ENCODE peak calls at places on chromosome 6, in four cellular contexts. One of them, this sample, is unnamed.

GRCh38 chr6:56713285-56713684 is 70.6 kb upstream of the DST start:
- DNase-seq in osteoblast: peak
- DNase-seq in upper lobe of right lung: no peak
- DNase-seq in effector memory CD4-positive, alpha-beta T cell: no peak
- DNase-seq in this sample: no peak

GRCh38 chr6:6927437-6928361 is 180.1 kb upstream of the RREB1 start:
- DNase-seq in osteoblast: no peak
- DNase-seq in upper lobe of right lung: peak
- DNase-seq in effector memory CD4-positive, alpha-beta T cell: no peak
- DNase-seq in this sample: no peak

GRCh38 chr6:145823322-145823944 is 8.8 kb upstream of the FBXO30 start:
- DNase-seq in osteoblast: no peak
- DNase-seq in upper lobe of right lung: no peak
- DNase-seq in effector memory CD4-positive, alpha-beta T cell: no peak
- DNase-seq in this sample: no peak

GRCh38 chr6:140546640-140547039 is 1172.2 kb upstream of the CITED2 start:
- DNase-seq in osteoblast: no peak
- DNase-seq in upper lobe of right lung: no peak
- DNase-seq in effector memory CD4-positive, alpha-beta T cell: no peak
- DNase-seq in this sample: no peak

GRCh38 chr6:126919947-126920346 is 198.5 kb upstream of the RSPO3 start:
- DNase-seq in osteoblast: peak
- DNase-seq in upper lobe of right lung: no peak
- DNase-seq in effector memory CD4-positive, alpha-beta T cell: no peak
- DNase-seq in this sample: no peak

GRCh38 chr6:147065786-147066185 is 138.4 kb upstream of the STXBP5 start:
- DNase-seq in osteoblast: no peak
- DNase-seq in upper lobe of right lung: no peak
- DNase-seq in effector memory CD4-positive, alpha-beta T cell: no peak
- DNase-seq in this sample: no peak

GRCh38 chr6:140494321-140495085 is 1120.1 kb upstream of the CITED2 start:
- DNase-seq in osteoblast: peak
- DNase-seq in upper lobe of right lung: no peak
- DNase-seq in effector memory CD4-positive, alpha-beta T cell: no peak
- DNase-seq in this sample: no peak

GRCh38 chr6:80435457-80435856 is 329.0 kb downstream of the BCKDHB start:
- DNase-seq in osteoblast: no peak
- DNase-seq in upper lobe of right lung: no peak
- DNase-seq in effector memory CD4-positive, alpha-beta T cell: no peak
- DNase-seq in this sample: no peak

GRCh38 chr6:143674466-143675114 is 3.2 kb upstream of the PHACTR2 start:
- DNase-seq in osteoblast: no peak
- DNase-seq in upper lobe of right lung: no peak
- DNase-seq in effector memory CD4-positive, alpha-beta T cell: no peak
- DNase-seq in this sample: no peak

GRCh38 chr6:142518126-142518525 is 216.3 kb downstream of the ADGRG6 start:
- DNase-seq in osteoblast: no peak
- DNase-seq in upper lobe of right lung: no peak
- DNase-seq in effector memory CD4-positive, alpha-beta T cell: no peak
- DNase-seq in this sample: no peak

GRCh38 chr6:170050591-170051041 is 240.3 kb downstream of the DLL1 start:
- DNase-seq in osteoblast: peak
- DNase-seq in upper lobe of right lung: peak
- DNase-seq in effector memory CD4-positive, alpha-beta T cell: no peak
- DNase-seq in this sample: peak

GRCh38 chr6:12222405-12223366 is 67.5 kb upstream of the EDN1 start:
- DNase-seq in osteoblast: no peak
- DNase-seq in upper lobe of right lung: no peak
- DNase-seq in effector memory CD4-positive, alpha-beta T cell: no peak
- DNase-seq in this sample: no peak

GRCh38 chr6:25613415-25613814 is 38.6 kb upstream of the SCGN start:
- DNase-seq in osteoblast: no peak
- DNase-seq in upper lobe of right lung: no peak
- DNase-seq in effector memory CD4-positive, alpha-beta T cell: no peak
- DNase-seq in this sample: no peak

GRCh38 chr6:167769408-167770190 is 57.1 kb upstream of the AFDN start:
- DNase-seq in osteoblast: peak
- DNase-seq in upper lobe of right lung: peak
- DNase-seq in effector memory CD4-positive, alpha-beta T cell: no peak
- DNase-seq in this sample: no peak

GRCh38 chr6:113530769-113531168 is 326.4 kb upstream of the MARCKS start:
- DNase-seq in osteoblast: peak
- DNase-seq in upper lobe of right lung: no peak
- DNase-seq in effector memory CD4-positive, alpha-beta T cell: no peak
- DNase-seq in this sample: no peak

GRCh38 chr6:63677282-63677681 is 41.7 kb downstream of the PHF3 start:
- DNase-seq in osteoblast: no peak
- DNase-seq in upper lobe of right lung: no peak
- DNase-seq in effector memory CD4-positive, alpha-beta T cell: no peak
- DNase-seq in this sample: no peak

GRCh38 chr6:45350186-45350585 is 22.1 kb downstream of the RUNX2 start:
- DNase-seq in osteoblast: no peak
- DNase-seq in upper lobe of right lung: no peak
- DNase-seq in effector memory CD4-positive, alpha-beta T cell: no peak
- DNase-seq in this sample: no peak

GRCh38 chr6:43687079-43687436 is 533 bp downstream of the MRPS18A start:
- DNase-seq in osteoblast: peak
- DNase-seq in upper lobe of right lung: no peak
- DNase-seq in effector memory CD4-positive, alpha-beta T cell: no peak
- DNase-seq in this sample: no peak

GRCh38 chr6:149160943-149161342 is 156.6 kb upstream of the TAB2 start:
- DNase-seq in osteoblast: no peak
- DNase-seq in upper lobe of right lung: no peak
- DNase-seq in effector memory CD4-positive, alpha-beta T cell: no peak
- DNase-seq in this sample: no peak

GRCh38 chr6:11493979-11494378 is 43.6 kb upstream of the TMEM170B start:
- DNase-seq in osteoblast: peak
- DNase-seq in upper lobe of right lung: no peak
- DNase-seq in effector memory CD4-positive, alpha-beta T cell: no peak
- DNase-seq in this sample: no peak

GRCh38 chr6:56102216-56102615 is 145.2 kb downstream of the COL21A1 start:
- DNase-seq in osteoblast: no peak
- DNase-seq in upper lobe of right lung: no peak
- DNase-seq in effector memory CD4-positive, alpha-beta T cell: no peak
- DNase-seq in this sample: no peak

DNA sequence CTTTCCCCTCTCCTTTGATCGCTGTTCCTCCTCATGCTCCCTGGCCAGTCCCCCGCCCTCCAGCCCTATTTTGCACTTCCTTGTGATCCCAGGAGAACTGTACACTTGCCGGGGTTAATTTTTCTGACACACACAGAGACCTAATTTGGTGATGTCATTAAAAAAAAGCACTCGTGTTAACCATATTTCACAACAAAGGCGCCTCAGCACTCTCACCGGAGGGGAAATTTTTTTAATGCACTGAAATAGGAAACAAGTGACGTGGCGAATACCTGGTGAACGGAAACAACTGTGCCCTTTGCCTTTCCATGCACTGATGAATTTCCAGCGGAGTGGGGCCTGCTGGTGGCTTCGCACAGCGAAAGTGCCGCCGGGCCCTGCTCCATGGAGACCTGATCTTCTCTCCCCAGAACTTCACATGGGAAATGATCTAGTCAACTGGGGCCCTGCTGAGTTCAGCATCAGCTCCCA is 53.9 kb upstream of the TAGAP start:
- DNase-seq in osteoblast: no peak
- DNase-seq in upper lobe of right lung: no peak
- DNase-seq in effector memory CD4-positive, alpha-beta T cell: peak
- DNase-seq in this sample: peak
- H3K27ac ChIP-seq in osteoblast: no peak
- H3K27ac ChIP-seq in upper lobe of right lung: peak
- H3K27ac ChIP-seq in effector memory CD4-positive, alpha-beta T cell: peak
- H3K27ac ChIP-seq in this sample: no peak

DNA sequence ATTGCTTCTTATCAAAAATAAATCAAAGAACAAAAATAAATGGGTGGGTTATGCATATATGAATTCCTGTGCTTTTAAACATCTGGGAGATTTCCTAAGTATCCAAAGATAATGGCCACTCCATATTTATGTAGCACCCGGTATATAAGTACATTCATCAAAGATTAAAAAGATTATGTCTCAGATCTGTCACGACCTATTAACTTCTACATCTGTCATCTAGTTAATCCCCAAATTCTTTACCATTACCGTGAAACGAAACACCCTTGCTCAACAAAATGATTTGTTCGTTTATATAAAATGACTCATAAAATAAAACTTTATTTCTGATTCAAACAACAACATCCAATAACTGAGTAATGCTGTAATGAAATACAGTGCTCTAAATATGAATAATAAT is 64.8 kb upstream of the FOXQ1 start:
- DNase-seq in osteoblast: no peak
- DNase-seq in upper lobe of right lung: no peak
- DNase-seq in effector memory CD4-positive, alpha-beta T cell: no peak
- DNase-seq in this sample: no peak
- H3K27ac ChIP-seq in osteoblast: no peak
- H3K27ac ChIP-seq in upper lobe of right lung: no peak
- H3K27ac ChIP-seq in effector memory CD4-positive, alpha-beta T cell: no peak
- H3K27ac ChIP-seq in this sample: no peak

DNA sequence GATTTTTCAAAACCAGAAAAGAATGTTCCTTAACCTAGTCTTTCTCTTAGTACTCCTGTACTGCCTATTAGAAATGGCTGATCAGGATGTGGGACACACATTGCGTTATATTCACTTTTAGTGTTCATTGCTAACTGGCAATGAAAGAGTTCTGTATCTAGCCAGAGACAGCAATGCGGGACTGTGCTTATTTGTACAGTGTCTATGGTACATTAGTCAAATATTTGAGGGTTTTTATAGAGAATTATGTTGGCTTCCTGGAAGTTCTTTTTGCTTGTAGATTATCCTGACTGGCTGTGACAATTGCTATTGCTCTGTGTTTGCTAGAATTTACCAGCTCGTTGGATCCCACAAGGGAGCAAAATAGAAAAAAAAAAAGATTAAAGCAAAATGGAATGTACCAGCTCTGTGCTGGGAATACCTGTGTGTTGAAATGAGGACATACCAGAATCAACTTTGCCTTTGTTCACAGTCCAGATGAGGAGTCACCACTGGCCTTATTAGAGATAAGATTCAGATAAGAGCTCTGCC is 22.4 kb upstream of the IFNGR1 start:
- DNase-seq in osteoblast: peak
- DNase-seq in upper lobe of right lung: no peak
- DNase-seq in effector memory CD4-positive, alpha-beta T cell: no peak
- DNase-seq in this sample: no peak
- H3K27ac ChIP-seq in osteoblast: peak
- H3K27ac ChIP-seq in upper lobe of right lung: no peak
- H3K27ac ChIP-seq in effector memory CD4-positive, alpha-beta T cell: no peak
- H3K27ac ChIP-seq in this sample: no peak

DNA sequence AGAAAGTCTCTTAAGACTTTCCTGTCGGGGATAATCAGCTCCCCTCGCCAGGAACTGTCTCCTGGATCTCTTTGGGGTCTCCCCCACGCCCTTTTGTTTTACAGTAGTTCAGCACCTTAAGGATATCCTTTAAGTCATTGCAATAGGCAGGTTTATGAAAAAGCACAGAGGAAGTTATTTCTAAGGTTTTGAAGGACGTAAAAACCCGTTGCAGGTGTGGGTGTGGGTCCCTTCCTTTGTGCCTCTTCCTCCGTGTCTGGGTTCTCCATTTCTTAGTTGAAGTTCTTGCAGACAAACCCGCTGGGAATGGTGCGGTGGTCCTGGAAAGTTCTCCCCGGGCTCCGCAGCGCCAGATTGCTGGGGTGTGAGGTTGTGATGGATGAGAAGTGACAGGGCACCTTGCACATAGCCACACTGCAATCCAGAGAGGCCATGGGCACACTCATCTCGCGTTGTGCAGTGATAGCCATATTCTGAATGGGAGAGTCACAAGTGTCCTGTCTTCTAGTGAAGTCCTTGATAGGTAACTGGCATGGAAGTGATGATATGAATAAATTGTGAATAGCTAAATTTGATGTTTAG is 65.2 kb downstream of the GTF2H5 start:
- DNase-seq in osteoblast: no peak
- DNase-seq in upper lobe of right lung: no peak
- DNase-seq in effector memory CD4-positive, alpha-beta T cell: no peak
- DNase-seq in this sample: no peak
- H3K27ac ChIP-seq in osteoblast: peak
- H3K27ac ChIP-seq in upper lobe of right lung: peak
- H3K27ac ChIP-seq in effector memory CD4-positive, alpha-beta T cell: peak
- H3K27ac ChIP-seq in this sample: no peak

GRCh38 chr6:100463685-100464161 is 998 bp downstream of the SIM1 start:
- DNase-seq in osteoblast: peak
- DNase-seq in upper lobe of right lung: no peak
- DNase-seq in effector memory CD4-positive, alpha-beta T cell: no peak
- DNase-seq in this sample: no peak
- H3K27ac ChIP-seq in osteoblast: no peak
- H3K27ac ChIP-seq in upper lobe of right lung: no peak
- H3K27ac ChIP-seq in effector memory CD4-positive, alpha-beta T cell: no peak
- H3K27ac ChIP-seq in this sample: peak

GRCh38 chr6:33761922-33762629 is 15.4 kb upstream of the IP6K3 start:
- DNase-seq in osteoblast: peak
- DNase-seq in upper lobe of right lung: peak
- DNase-seq in effector memory CD4-positive, alpha-beta T cell: no peak
- DNase-seq in this sample: peak

GRCh38 chr6:33762713-33763112 is 16.0 kb upstream of the IP6K3 start:
- DNase-seq in osteoblast: peak
- DNase-seq in upper lobe of right lung: no peak
- DNase-seq in effector memory CD4-positive, alpha-beta T cell: no peak
- DNase-seq in this sample: no peak

GRCh38 chr6:33763483-33763882 is 16.8 kb upstream of the IP6K3 start:
- DNase-seq in osteoblast: peak
- DNase-seq in upper lobe of right lung: no peak
- DNase-seq in effector memory CD4-positive, alpha-beta T cell: no peak
- DNase-seq in this sample: no peak

GRCh38 chr6:33759887-33760629 is 13.4 kb upstream of the IP6K3 start:
- DNase-seq in osteoblast: no peak
- DNase-seq in upper lobe of right lung: no peak
- DNase-seq in effector memory CD4-positive, alpha-beta T cell: no peak
- DNase-seq in this sample: no peak

GRCh38 chr6:33761581-33761921 is 14.8 kb upstream of the IP6K3 start:
- DNase-seq in osteoblast: no peak
- DNase-seq in upper lobe of right lung: no peak
- DNase-seq in effector memory CD4-positive, alpha-beta T cell: no peak
- DNase-seq in this sample: no peak
- H3K27ac ChIP-seq in osteoblast: no peak
- H3K27ac ChIP-seq in upper lobe of right lung: peak
- H3K27ac ChIP-seq in effector memory CD4-positive, alpha-beta T cell: no peak
- H3K27ac ChIP-seq in this sample: no peak

DNA sequence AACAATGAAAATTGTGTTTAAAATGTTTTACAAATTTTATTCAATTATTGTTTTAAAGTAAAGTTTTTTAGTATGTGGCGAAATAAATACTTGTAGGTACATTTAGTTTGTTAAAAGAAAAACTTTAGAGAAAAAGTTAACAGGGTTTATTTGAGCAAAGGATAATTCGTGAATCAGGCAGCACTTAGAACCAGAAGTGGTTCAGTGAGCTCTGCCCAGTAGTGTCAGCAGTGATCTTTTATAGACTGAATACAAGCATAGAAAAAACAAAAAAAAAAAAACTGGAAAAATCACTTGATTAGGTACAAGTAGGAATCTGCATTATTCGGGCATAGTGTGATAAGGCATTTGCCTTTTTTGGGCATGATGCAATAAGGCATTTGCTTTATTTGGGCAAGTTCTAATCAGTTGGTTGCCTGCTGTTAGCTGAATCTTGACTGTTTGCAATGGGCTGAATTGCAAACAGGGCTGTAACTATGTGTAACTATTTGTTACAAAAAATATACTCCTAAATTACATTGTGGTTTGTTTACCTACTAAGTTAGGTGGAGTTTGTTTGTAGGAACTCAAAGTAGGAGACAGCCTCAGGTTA is 122.9 kb upstream of the MMS22L start:
- DNase-seq in osteoblast: no peak
- DNase-seq in upper lobe of right lung: no peak
- DNase-seq in effector memory CD4-positive, alpha-beta T cell: no peak
- DNase-seq in this sample: no peak
- H3K27ac ChIP-seq in osteoblast: no peak
- H3K27ac ChIP-seq in upper lobe of right lung: no peak
- H3K27ac ChIP-seq in effector memory CD4-positive, alpha-beta T cell: no peak
- H3K27ac ChIP-seq in this sample: no peak

This sample was measured in kidney.